ENCODE peak calls at places on chromosomes 12 and 14, in seven cellular contexts. X is WTC11, L is mucosa of descending colon, J is fibroblast of pulmonary artery, R is A549, G is Peyer's patch, C is endodermal cell. V is an unnamed sample.

GRCh38 chr12:89962648-89963047 is 254.0 kb upstream of the ATP2B1 start:
- DNase-seq in R (no peak), C (no peak), G (no peak), L (peak), X (no peak), J (peak), V (no peak)

GRCh38 chr12:76183459-76184186 is 99.1 kb upstream of the NAP1L1 start:
- DNase-seq in R (peak), J (peak), C (no peak), G (no peak), X (no peak), L (peak), V (peak)

GRCh38 chr12:112167728-112168525 is 42.6 kb downstream of the TRAFD1 start:
- DNase-seq in G (no peak), L (no peak), X (no peak), J (no peak), C (peak), R (no peak), V (no peak)

GRCh38 chr14:97697772-97698171 is 900.6 kb downstream of the VRK1 start:
- DNase-seq in R (no peak), J (no peak), C (no peak), X (no peak), L (no peak), G (no peak), V (no peak)

GRCh38 chr12:82326905-82327503 is 31.2 kb downstream of the CCDC59 start:
- DNase-seq in L (no peak), G (no peak), C (no peak), R (peak), J (peak), X (no peak), V (peak)

GRCh38 chr12:69008510-69008909 is 75.5 kb upstream of the CPM start:
- DNase-seq in L (no peak), C (no peak), J (peak), R (no peak), G (no peak), X (no peak), V (no peak)

GRCh38 chr12:38691164-38691563 is 214.2 kb downstream of the CPNE8 start:
- DNase-seq in C (no peak), R (no peak), X (no peak), J (no peak), L (no peak), G (no peak), V (no peak)

GRCh38 chr14:105271224-105271890 is 23.0 kb downstream of the BTBD6 start:
- DNase-seq in G (no peak), X (no peak), L (no peak), C (no peak), R (no peak), J (no peak), V (no peak)

GRCh38 chr12:53381739-53382630 is 2.0 kb downstream of the SP1 start:
- DNase-seq in G (peak), X (peak), C (peak), R (peak), J (peak), L (peak), V (peak)

GRCh38 chr12:46370792-46371717 is 1.5 kb downstream of the SLC38A2 start:
- DNase-seq in R (peak), G (peak), J (peak), X (peak), L (peak), C (peak), V (peak)

GRCh38 chr12:48351022-48351708 is 446 bp upstream of the ZNF641 start:
- DNase-seq in G (no peak), J (peak), X (peak), R (peak), L (peak), C (no peak), V (peak)

GRCh38 chr14:44979740-44980346 is 17.9 kb downstream of the TOGARAM1 start:
- DNase-seq in J (peak), C (no peak), X (no peak), G (no peak), R (no peak), L (peak), V (no peak)

GRCh38 chr12:51970904-51971646 is 19.6 kb downstream of the ACVR1B start:
- DNase-seq in L (peak), J (peak), G (no peak), R (peak), C (peak), X (peak), V (no peak)

GRCh38 chr12:51055060-51055459 is 6.9 kb downstream of the LETMD1 start:
- DNase-seq in X (no peak), R (no peak), L (no peak), J (no peak), G (no peak), C (no peak), V (no peak)

GRCh38 chr12:121448771-121449315 is 48.9 kb downstream of the RNF34 start:
- DNase-seq in X (no peak), R (no peak), J (no peak), L (no peak), G (no peak), C (no peak), V (no peak)

DNA sequence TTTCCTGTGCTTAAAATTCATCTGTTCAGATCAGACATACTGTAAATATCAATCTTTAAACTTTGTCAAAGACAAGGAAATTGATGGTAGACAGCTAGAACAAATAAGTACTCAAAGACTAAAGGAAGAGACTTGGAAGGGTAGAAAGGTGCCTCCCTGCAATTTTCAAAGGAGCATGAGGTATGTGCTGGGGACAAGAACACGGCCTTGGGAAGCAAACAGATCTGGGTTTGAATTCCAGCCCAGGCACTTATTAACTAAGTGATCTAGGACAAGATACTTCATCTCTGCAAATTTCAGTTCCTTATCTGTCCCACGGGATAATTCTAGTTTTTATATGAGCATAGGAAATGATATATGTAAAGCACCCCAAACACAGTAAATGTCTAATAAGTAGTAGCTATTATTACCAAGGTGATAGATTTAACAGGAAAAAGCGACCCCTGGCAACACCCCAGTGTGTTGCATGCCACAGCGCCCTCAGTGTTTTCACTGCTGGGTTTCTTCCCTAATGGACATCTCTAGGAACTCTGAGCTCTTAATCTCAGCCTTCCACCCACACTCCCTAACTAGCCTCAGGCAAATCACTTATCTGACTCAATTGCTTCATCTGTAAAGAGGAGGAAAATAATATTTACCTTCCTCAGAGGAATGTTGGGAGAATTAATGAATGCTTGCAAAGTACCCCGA is 44.7 kb upstream of the BMP4 start:
- DNase-seq in G (no peak), R (peak), C (peak), X (peak), J (no peak), L (no peak), V (no peak)
- TF ChIP-seq CTCF in G (no peak), R (no peak), C (peak), X (no peak), J (no peak), L (no peak), V (no peak)

GRCh38 chr12:57775563-57776246 is 3.3 kb downstream of the EEF1AKMT3 start:
- DNase-seq in X (no peak), R (peak), L (no peak), G (no peak), C (no peak), J (no peak), V (no peak)
- TF ChIP-seq CTCF in X (no peak), R (no peak), L (no peak), G (no peak), C (peak), J (no peak), V (no peak)

GRCh38 chr12:6949063-6949594 is 2.0 kb upstream of the PTPN6 start:
- DNase-seq in L (no peak), C (no peak), R (no peak), G (no peak), J (no peak), X (no peak), V (no peak)

GRCh38 chr12:6952121-6952859 is 1.1 kb downstream of the PTPN6 start:
- DNase-seq in C (peak), J (no peak), G (no peak), R (no peak), X (no peak), L (no peak), V (no peak)

GRCh38 chr12:6950944-6951540 is at the start of gene PTPN6:
- DNase-seq in R (no peak), L (peak), J (no peak), X (no peak), C (no peak), G (peak), V (no peak)

GRCh38 chr12:6951551-6952120 is 480 bp downstream of the PTPN6 start:
- DNase-seq in R (no peak), C (no peak), L (no peak), J (no peak), G (no peak), X (no peak), V (no peak)

GRCh38 chr12:6950401-6950801 is 755 bp upstream of the PTPN6 start:
- DNase-seq in R (no peak), G (no peak), C (no peak), L (no peak), J (no peak), X (no peak), V (no peak)
- TF ChIP-seq CTCF in R (no peak), G (no peak), C (peak), L (no peak), J (peak), X (no peak), V (no peak)

GRCh38 chr14:55026793-55027560 is at the start of the genes SOCS4 and WDHD1:
- DNase-seq in R (peak), X (peak), G (peak), J (peak), C (peak), L (peak), V (peak)
- TF ChIP-seq CTCF in R (no peak), X (no peak), G (no peak), J (no peak), C (peak), L (no peak), V (no peak)

DNA sequence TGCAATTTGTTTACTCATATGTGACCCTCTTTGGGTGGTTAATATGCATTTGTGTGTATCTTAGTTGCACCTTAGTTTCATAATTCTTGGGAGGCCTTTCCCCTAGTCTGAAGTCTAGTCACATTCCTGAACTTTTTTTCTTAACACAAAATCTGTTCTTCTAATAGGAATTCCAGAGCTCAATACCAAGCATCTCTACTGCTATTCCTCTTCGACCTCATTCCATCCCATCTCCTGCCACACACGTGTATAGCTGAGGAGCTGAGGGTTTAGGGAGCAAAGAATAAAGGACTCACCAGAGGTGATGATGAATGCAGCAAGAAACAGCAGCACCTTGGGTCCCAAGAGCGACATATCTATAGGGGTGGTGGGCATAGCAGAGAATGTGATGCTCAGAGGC is 875 bp downstream of the MFAP5 start:
- DNase-seq in C (no peak), X (no peak), R (no peak), L (no peak), J (no peak), G (no peak), V (no peak)
- TF ChIP-seq CTCF in C (no peak), X (no peak), R (no peak), L (no peak), J (no peak), G (no peak), V (no peak)

DNA sequence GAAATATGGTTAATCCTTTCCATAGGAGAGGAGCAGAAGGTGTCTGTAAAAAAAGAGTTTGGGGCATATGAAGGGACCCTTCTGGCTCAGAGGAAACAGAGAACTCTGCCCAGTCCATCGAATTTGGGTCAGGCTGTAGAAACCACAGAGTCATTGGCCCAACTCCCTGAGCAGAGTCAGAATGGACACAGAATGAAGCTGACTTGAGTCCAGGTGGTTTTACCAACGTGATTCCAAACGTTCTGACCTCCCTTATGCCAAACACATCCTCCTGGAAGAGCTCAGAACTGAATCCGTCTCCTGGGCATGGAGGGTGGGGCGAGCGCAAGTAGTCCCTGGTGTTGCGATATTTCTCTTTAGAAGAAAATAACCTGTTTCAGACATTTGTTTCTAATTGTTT is 138.8 kb downstream of the DAD1 start:
- DNase-seq in J (no peak), C (peak), R (no peak), G (no peak), L (no peak), X (no peak), V (no peak)
- TF ChIP-seq CTCF in J (no peak), C (no peak), R (no peak), G (no peak), L (no peak), X (no peak), V (no peak)

GRCh38 chr14:42909659-42910058 is 1303.0 kb downstream of the LRFN5 start:
- DNase-seq in R (no peak), X (no peak), J (no peak), G (no peak), C (no peak), L (no peak), V (no peak)

GRCh38 chr14:42911642-42912041 is 1305.0 kb downstream of the LRFN5 start:
- DNase-seq in J (peak), G (no peak), L (peak), X (no peak), C (no peak), R (peak), V (no peak)
- TF ChIP-seq CTCF in J (peak), G (no peak), L (no peak), X (no peak), C (peak), R (peak), V (no peak)